ENCODE peak calls at places on chromosomes 11 and 22, in eight cellular contexts. L is CD4-positive, alpha-beta memory T cell; M is neural progenitor cell; H is AG04450; Y is uterus; U is suprapubic skin; N is CD8-positive, alpha-beta memory T cell; X is right lobe of liver. Q is an unnamed sample.

GRCh38 chr11:490930-491260 is 16.1 kb downstream of the RNH1 start:
- DNase-seq in H (no peak), U (no peak), M (no peak), Y (no peak), N (no peak), L (no peak), X (no peak), Q (no peak)

GRCh38 chr11:69981119-69981770 is 96.9 kb upstream of the ANO1 start:
- DNase-seq in Y (no peak), X (no peak), N (no peak), M (peak; percentile 53), H (no peak), U (no peak), L (no peak), Q (no peak)

GRCh38 chr11:134527382-134528243 is 115.6 kb upstream of the B3GAT1 start:
- DNase-seq in M (no peak), Y (peak; percentile 3), X (no peak), L (no peak), U (peak; percentile 59), H (no peak), N (no peak), Q (peak; percentile 1)

GRCh38 chr22:37639771-37640590 is 512 bp downstream of the SH3BP1 start:
- DNase-seq in Y (no peak), X (peak; percentile 35), H (no peak), N (no peak), U (no peak), M (peak; percentile 50), L (peak; percentile 30), Q (no peak)

GRCh38 chr22:39956932-39957664 is 3.1 kb upstream of the TMA7B start:
- DNase-seq in U (no peak), X (no peak), H (no peak), Y (no peak), L (no peak), N (no peak), M (no peak), Q (no peak)

GRCh38 chr11:46916669-46917108 is 1.7 kb downstream of the LRP4 start:
- DNase-seq in N (no peak), Y (peak; percentile 63), M (peak; percentile 85), U (no peak), H (no peak), L (no peak), X (no peak), Q (no peak)

GRCh38 chr11:8092587-8093424 is 11.8 kb downstream of the TUB start:
- DNase-seq in Y (peak; percentile 77), N (no peak), X (peak; percentile 43), U (no peak), L (peak; percentile 16), M (peak; percentile 77), H (no peak), Q (no peak)

GRCh38 chr11:7490054-7490453 is 4.7 kb downstream of the OLFML1 start:
- DNase-seq in U (no peak), X (no peak), L (no peak), N (no peak), H (no peak), M (no peak), Y (peak; percentile 51), Q (no peak)

GRCh38 chr22:42167066-42167465 is 36.5 kb upstream of the CYP2D6 start:
- DNase-seq in L (no peak), M (no peak), X (no peak), N (no peak), H (no peak), Y (no peak), U (no peak), Q (no peak)

GRCh38 chr22:23091760-23092159 is 21.4 kb downstream of the GNAZ start:
- DNase-seq in Y (no peak), X (no peak), U (no peak), H (no peak), N (no peak), L (no peak), M (no peak), Q (no peak)

GRCh38 chr22:44691796-44692661 is 10.0 kb upstream of the PRR5 start:
- DNase-seq in N (no peak), U (no peak), Y (no peak), M (no peak), X (no peak), L (no peak), H (no peak), Q (no peak)

GRCh38 chr11:96472085-96472484 is 82.3 kb downstream of the JRKL start:
- DNase-seq in X (no peak), L (no peak), M (no peak), U (no peak), N (no peak), H (no peak), Y (no peak), Q (no peak)

GRCh38 chr11:120660024-120660565 is 148.5 kb downstream of the GRIK4 start:
- DNase-seq in L (no peak), N (no peak), U (no peak), M (peak; percentile 83), H (no peak), X (peak; percentile 43), Y (no peak), Q (no peak)

GRCh38 chr11:60710482-60710881 is 11.1 kb downstream of the MS4A8 start:
- DNase-seq in Y (no peak), H (no peak), X (no peak), L (no peak), N (no peak), U (no peak), M (peak; percentile 22), Q (no peak)

GRCh38 chr22:48082284-48082683 is 1319.8 kb downstream of the TBC1D22A start:
- DNase-seq in U (no peak), N (no peak), Y (no peak), L (no peak), H (no peak), M (no peak), X (no peak), Q (no peak)

GRCh38 chr22:48081281-48081680 is 1318.8 kb downstream of the TBC1D22A start:
- DNase-seq in X (no peak), L (no peak), H (no peak), M (no peak), N (no peak), U (no peak), Y (no peak), Q (no peak)

GRCh38 chr22:48079505-48080295 is 1317.2 kb downstream of the TBC1D22A start:
- DNase-seq in U (no peak), M (no peak), N (no peak), Y (no peak), X (no peak), L (no peak), H (no peak), Q (no peak)

GRCh38 chr22:48077699-48078098 is 1315.2 kb downstream of the TBC1D22A start:
- DNase-seq in X (no peak), U (no peak), H (no peak), N (no peak), Y (no peak), M (no peak), L (no peak), Q (no peak)

GRCh38 chr22:48080304-48081165 is 1318.1 kb downstream of the TBC1D22A start:
- DNase-seq in M (no peak), N (no peak), L (no peak), U (no peak), H (no peak), Y (no peak), X (no peak), Q (no peak)
- H3K9me3 ChIP-seq in M (no peaks in the 10 kb centered on the region), N (no peaks in the 10 kb centered on the region), L (no peaks in the 10 kb centered on the region), U (no peaks in the 10 kb centered on the region), H (peaks cover 95% of the 10 kb centered on the region), Y (no peaks in the 10 kb centered on the region), X (no peaks in the 10 kb centered on the region), Q (no peaks in the 10 kb centered on the region)

GRCh38 chr22:48643066-48643731 is 1184.5 kb downstream of the BRD1 start:
- DNase-seq in X (no peak), L (no peak), H (no peak), M (no peak), U (no peak), Y (no peak), N (no peak), Q (no peak)

GRCh38 chr22:48639896-48640732 is 1187.6 kb downstream of the BRD1 start:
- DNase-seq in M (no peak), H (no peak), N (no peak), L (no peak), X (no peak), Y (no peak), U (no peak), Q (no peak)

GRCh38 chr22:48642550-48642949 is 1185.1 kb downstream of the BRD1 start:
- DNase-seq in X (no peak), H (no peak), Y (no peak), N (no peak), M (no peak), L (no peak), U (no peak), Q (no peak)

GRCh38 chr22:48640890-48641771 is 1186.5 kb downstream of the BRD1 start:
- DNase-seq in Y (no peak), N (no peak), X (no peak), L (no peak), M (peak; percentile 24), H (no peak), U (no peak), Q (no peak)

DNA sequence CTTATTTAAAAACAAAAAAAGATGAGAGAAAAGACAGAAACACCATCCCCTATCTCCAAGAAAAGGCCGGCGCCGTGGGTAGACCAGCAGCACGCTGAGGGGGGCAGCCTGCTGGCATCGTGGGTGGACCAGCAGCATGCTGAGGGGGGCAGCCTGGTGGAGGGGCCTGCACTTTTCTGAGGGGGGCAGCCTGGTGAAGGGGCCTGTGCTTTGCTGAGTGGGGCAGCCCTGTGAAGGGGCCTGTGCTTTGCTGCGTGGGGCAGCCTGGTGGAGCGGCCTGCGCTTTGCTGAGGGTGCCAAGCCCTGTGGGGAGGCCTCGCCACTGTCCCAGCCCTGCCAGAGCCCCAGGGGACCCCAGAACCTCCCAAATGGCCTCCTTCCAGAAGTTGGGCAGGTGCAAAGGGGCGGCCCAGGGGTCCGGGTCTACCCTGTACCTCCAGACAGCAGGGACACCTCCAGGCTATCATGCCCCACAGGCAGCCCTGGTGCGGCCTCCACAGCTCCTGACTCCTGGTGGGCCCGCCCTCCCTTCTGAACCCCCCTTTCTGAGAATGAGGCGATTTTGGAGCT is 1185.7 kb downstream of the BRD1 start:
- DNase-seq in M (no peak), X (no peak), L (no peak), Y (no peak), U (no peak), H (no peak), N (no peak), Q (no peak)
- H3K9me3 ChIP-seq in M (no peaks in the 10 kb centered on the region), X (no peaks in the 10 kb centered on the region), L (no peaks in the 10 kb centered on the region), Y (no peaks in the 10 kb centered on the region), U (no peaks in the 10 kb centered on the region), H (peaks cover 97% of the 10 kb centered on the region), N (no peaks in the 10 kb centered on the region), Q (no peaks in the 10 kb centered on the region)

GRCh38 chr11:28139848-28140415 is 31.7 kb downstream of the METTL15 start:
- DNase-seq in L (no peak), M (no peak), U (no peak), N (no peak), Y (no peak), H (no peak), X (no peak), Q (no peak)
- H3K9me3 ChIP-seq in L (no peaks in the 10 kb centered on the region), M (peaks cover 21% of the 10 kb centered on the region), U (peaks cover 9% of the 10 kb centered on the region), N (peaks cover 16% of the 10 kb centered on the region), Y (no peaks in the 10 kb centered on the region), H (peaks cover 31% of the 10 kb centered on the region), X (no peaks in the 10 kb centered on the region), Q (peaks cover 7% of the 10 kb centered on the region)

GRCh38 chr22:35205141-35205775 is 52.0 kb upstream of the HMGXB4 start:
- DNase-seq in M (peak; percentile 46), Y (no peak), X (no peak), N (no peak), H (no peak), U (no peak), L (no peak), Q (no peak)
- H3K9me3 ChIP-seq in M (no peaks in the 10 kb centered on the region), Y (no peaks in the 10 kb centered on the region), X (no peaks in the 10 kb centered on the region), N (no peaks in the 10 kb centered on the region), H (no peaks in the 10 kb centered on the region), U (no peaks in the 10 kb centered on the region), L (no peaks in the 10 kb centered on the region), Q (no peaks in the 10 kb centered on the region)

Q was measured in T-helper 17 cell.